ENCODE peak calls at places on chromosomes 13 and 19, in five cellular contexts. One of them, this sample, is unnamed.

GRCh38 chr13:26486550-26486949 is 70.9 kb upstream of the WASF3 start:
- DNase-seq in GM23248: no peak
- DNase-seq in uterus: peak; percentile 38
- DNase-seq in transverse colon: no peak
- DNase-seq in cardiac muscle cell: no peak
- DNase-seq in this sample: no peak

GRCh38 chr19:58054792-58055482 is 4.1 kb upstream of the ZNF135 start:
- DNase-seq in GM23248: peak; percentile 47
- DNase-seq in uterus: peak; percentile 34
- DNase-seq in transverse colon: peak; percentile 14
- DNase-seq in cardiac muscle cell: peak; percentile 34
- DNase-seq in this sample: peak; percentile 11

GRCh38 chr19:19113040-19113541 is 25.2 kb downstream of the TMEM161A start:
- DNase-seq in GM23248: peak; percentile 64
- DNase-seq in uterus: no peak
- DNase-seq in transverse colon: no peak
- DNase-seq in cardiac muscle cell: peak; percentile 82
- DNase-seq in this sample: peak; percentile 83

GRCh38 chr13:98972627-98973026 is 5.2 kb downstream of the DOCK9 start:
- DNase-seq in GM23248: peak; percentile 57
- DNase-seq in uterus: no peak
- DNase-seq in transverse colon: no peak
- DNase-seq in cardiac muscle cell: peak; percentile 66
- DNase-seq in this sample: no peak

GRCh38 chr13:99656843-99657506 is 155.7 kb downstream of the TM9SF2 start:
- DNase-seq in GM23248: no peak
- DNase-seq in uterus: no peak
- DNase-seq in transverse colon: no peak
- DNase-seq in cardiac muscle cell: no peak
- DNase-seq in this sample: no peak

GRCh38 chr13:21133077-21133476 is 43.3 kb downstream of the SKA3 start:
- DNase-seq in GM23248: no peak
- DNase-seq in uterus: no peak
- DNase-seq in transverse colon: no peak
- DNase-seq in cardiac muscle cell: no peak
- DNase-seq in this sample: no peak

GRCh38 chr19:14118165-14119051 is 846 bp upstream of the PRKACA start:
- DNase-seq in GM23248: peak; percentile 87
- DNase-seq in uterus: peak; percentile 91
- DNase-seq in transverse colon: peak; percentile 73
- DNase-seq in cardiac muscle cell: peak; percentile 32
- DNase-seq in this sample: peak; percentile 61

GRCh38 chr13:23146811-23147245 is 34.0 kb upstream of the SGCG start:
- DNase-seq in GM23248: peak; percentile 15
- DNase-seq in uterus: no peak
- DNase-seq in transverse colon: no peak
- DNase-seq in cardiac muscle cell: no peak
- DNase-seq in this sample: no peak

GRCh38 chr13:23160241-23161175 is 20.3 kb upstream of the SGCG start:
- DNase-seq in GM23248: peak; percentile 67
- DNase-seq in uterus: no peak
- DNase-seq in transverse colon: no peak
- DNase-seq in cardiac muscle cell: peak; percentile 45
- DNase-seq in this sample: peak; percentile 70

GRCh38 chr13:52084971-52085370 is 43.9 kb downstream of the NEK5 start:
- DNase-seq in GM23248: no peak
- DNase-seq in uterus: no peak
- DNase-seq in transverse colon: no peak
- DNase-seq in cardiac muscle cell: no peak
- DNase-seq in this sample: no peak

GRCh38 chr13:68927387-68928026 is 1180.1 kb upstream of the ATXN8OS start:
- DNase-seq in GM23248: no peak
- DNase-seq in uterus: no peak
- DNase-seq in transverse colon: peak; percentile 6
- DNase-seq in cardiac muscle cell: peak; percentile 68
- DNase-seq in this sample: peak; percentile 66

GRCh38 chr13:95924389-95924994 is 128.7 kb downstream of the UGGT2 start:
- DNase-seq in GM23248: peak; percentile 89
- DNase-seq in uterus: no peak
- DNase-seq in transverse colon: no peak
- DNase-seq in cardiac muscle cell: peak; percentile 13
- DNase-seq in this sample: no peak

GRCh38 chr13:70375718-70376117 is 267.5 kb upstream of the KLHL1 start:
- DNase-seq in GM23248: no peak
- DNase-seq in uterus: no peak
- DNase-seq in transverse colon: peak; percentile 15
- DNase-seq in cardiac muscle cell: no peak
- DNase-seq in this sample: no peak

GRCh38 chr13:35648109-35648508 is 171.6 kb upstream of the MAB21L1 start:
- DNase-seq in GM23248: peak; percentile 5
- DNase-seq in uterus: no peak
- DNase-seq in transverse colon: no peak
- DNase-seq in cardiac muscle cell: no peak
- DNase-seq in this sample: no peak

GRCh38 chr13:94620286-94620896 is 18.7 kb downstream of the GPR180 start:
- DNase-seq in GM23248: peak; percentile 53
- DNase-seq in uterus: no peak
- DNase-seq in transverse colon: no peak
- DNase-seq in cardiac muscle cell: peak; percentile 39
- DNase-seq in this sample: peak; percentile 37

GRCh38 chr19:32819415-32820400 is 49.9 kb downstream of the SLC7A9 start:
- DNase-seq in GM23248: no peak
- DNase-seq in uterus: no peak
- DNase-seq in transverse colon: no peak
- DNase-seq in cardiac muscle cell: no peak
- DNase-seq in this sample: peak; percentile 72

GRCh38 chr19:46963093-46963734 is 56.4 kb upstream of the NPAS1 start:
- DNase-seq in GM23248: peak; percentile 96
- DNase-seq in uterus: no peak
- DNase-seq in transverse colon: no peak
- DNase-seq in cardiac muscle cell: no peak
- DNase-seq in this sample: no peak

GRCh38 chr19:40223135-40223822 is 3.2 kb downstream of the CCNP start:
- DNase-seq in GM23248: no peak
- DNase-seq in uterus: no peak
- DNase-seq in transverse colon: peak; percentile 67
- DNase-seq in cardiac muscle cell: no peak
- DNase-seq in this sample: no peak

GRCh38 chr19:39937094-39937493 is 2.7 kb upstream of the FCGBP start:
- DNase-seq in GM23248: no peak
- DNase-seq in uterus: no peak
- DNase-seq in transverse colon: no peak
- DNase-seq in cardiac muscle cell: no peak
- DNase-seq in this sample: no peak

GRCh38 chr13:70814684-70815083 is 706.4 kb upstream of the KLHL1 start:
- DNase-seq in GM23248: no peak
- DNase-seq in uterus: no peak
- DNase-seq in transverse colon: no peak
- DNase-seq in cardiac muscle cell: no peak
- DNase-seq in this sample: no peak

GRCh38 chr19:33804021-33804799 is 7.5 kb downstream of the KCTD15 start:
- DNase-seq in GM23248: peak; percentile 71
- DNase-seq in uterus: peak; percentile 79
- DNase-seq in transverse colon: peak; percentile 94
- DNase-seq in cardiac muscle cell: no peak
- DNase-seq in this sample: no peak

GRCh38 chr13:79085021-79085420 is 321.0 kb downstream of the RBM26 start:
- DNase-seq in GM23248: no peak
- DNase-seq in uterus: no peak
- DNase-seq in transverse colon: no peak
- DNase-seq in cardiac muscle cell: no peak
- DNase-seq in this sample: no peak

GRCh38 chr13:44172411-44172810 is 201.2 kb upstream of the SERP2 start:
- DNase-seq in GM23248: no peak
- DNase-seq in uterus: no peak
- DNase-seq in transverse colon: no peak
- DNase-seq in cardiac muscle cell: no peak
- DNase-seq in this sample: no peak

GRCh38 chr13:101535192-101535746 is 82.8 kb downstream of the ITGBL1 start:
- DNase-seq in GM23248: peak; percentile 65
- DNase-seq in uterus: no peak
- DNase-seq in transverse colon: no peak
- DNase-seq in cardiac muscle cell: no peak
- DNase-seq in this sample: no peak

GRCh38 chr13:45621950-45622349 is 6.4 kb upstream of the ERICH6B start:
- DNase-seq in GM23248: no peak
- DNase-seq in uterus: no peak
- DNase-seq in transverse colon: no peak
- DNase-seq in cardiac muscle cell: no peak
- DNase-seq in this sample: no peak

GRCh38 chr13:51825165-51825592 is 19.8 kb downstream of the TMEM272 start:
- DNase-seq in GM23248: peak; percentile 48
- DNase-seq in uterus: peak; percentile 38
- DNase-seq in transverse colon: no peak
- DNase-seq in cardiac muscle cell: no peak
- DNase-seq in this sample: no peak

GRCh38 chr19:27920774-27921173 is 1292.2 kb downstream of the UQCRFS1 start:
- DNase-seq in GM23248: no peak
- DNase-seq in uterus: no peak
- DNase-seq in transverse colon: no peak
- DNase-seq in cardiac muscle cell: no peak
- DNase-seq in this sample: peak; percentile 15
- H3K9me3 ChIP-seq in GM23248: no peaks in the 10 kb centered on the region
- H3K9me3 ChIP-seq in uterus: no peaks in the 10 kb centered on the region
- H3K9me3 ChIP-seq in transverse colon: no peaks in the 10 kb centered on the region
- H3K9me3 ChIP-seq in cardiac muscle cell: no peaks in the 10 kb centered on the region
- H3K9me3 ChIP-seq in this sample: no peaks in the 10 kb centered on the region

GRCh38 chr19:861099-861755 is 1.8 kb downstream of the CFD start:
- DNase-seq in GM23248: no peak
- DNase-seq in uterus: no peak
- DNase-seq in transverse colon: no peak
- DNase-seq in cardiac muscle cell: no peak
- DNase-seq in this sample: no peak
- H3K4me3 ChIP-seq in GM23248: no peak overlapping the region
- H3K4me3 ChIP-seq in uterus: no peak overlapping the region
- H3K4me3 ChIP-seq in transverse colon: peak overlapping the region; percentile 45
- H3K4me3 ChIP-seq in cardiac muscle cell: no peak overlapping the region
- H3K4me3 ChIP-seq in this sample: no peak overlapping the region

GRCh38 chr19:4338441-4339350 is at the start of gene STAP2:
- DNase-seq in GM23248: no peak
- DNase-seq in uterus: no peak
- DNase-seq in transverse colon: peak; percentile 88
- DNase-seq in cardiac muscle cell: peak; percentile 33
- DNase-seq in this sample: no peak

GRCh38 chr19:4334929-4335833 is 3.4 kb downstream of the STAP2 start:
- DNase-seq in GM23248: no peak
- DNase-seq in uterus: no peak
- DNase-seq in transverse colon: no peak
- DNase-seq in cardiac muscle cell: no peak
- DNase-seq in this sample: no peak

GRCh38 chr19:4342421-4343055 is 824 bp upstream of the MPND start:
- DNase-seq in GM23248: peak; percentile 100
- DNase-seq in uterus: peak; percentile 99
- DNase-seq in transverse colon: peak; percentile 96
- DNase-seq in cardiac muscle cell: peak; percentile 99
- DNase-seq in this sample: peak; percentile 100

GRCh38 chr19:4343056-4343844 is at the start of gene MPND:
- DNase-seq in GM23248: peak; percentile 91
- DNase-seq in uterus: peak; percentile 87
- DNase-seq in transverse colon: peak; percentile 95
- DNase-seq in cardiac muscle cell: peak; percentile 95
- DNase-seq in this sample: peak; percentile 83

GRCh38 chr19:4337906-4338440 is 654 bp downstream of the STAP2 start:
- DNase-seq in GM23248: peak; percentile 32
- DNase-seq in uterus: no peak
- DNase-seq in transverse colon: peak; percentile 62
- DNase-seq in cardiac muscle cell: peak; percentile 49
- DNase-seq in this sample: no peak
- H3K27ac ChIP-seq in GM23248: no peak overlapping the region
- H3K27ac ChIP-seq in uterus: peak overlapping the region; percentile 53
- H3K27ac ChIP-seq in transverse colon: peak overlapping the region; percentile 86
- H3K27ac ChIP-seq in cardiac muscle cell: peak overlapping the region; percentile 60
- H3K27ac ChIP-seq in this sample: no peak overlapping the region

GRCh38 chr19:36987091-36987490 is 71.0 kb downstream of the ZNF568 start:
- DNase-seq in GM23248: no peak
- DNase-seq in uterus: no peak
- DNase-seq in transverse colon: no peak
- DNase-seq in cardiac muscle cell: no peak
- DNase-seq in this sample: peak; percentile 86
- H3K9me3 ChIP-seq in GM23248: no peaks in the 10 kb centered on the region
- H3K9me3 ChIP-seq in uterus: peaks cover 7% of the 10 kb centered on the region
- H3K9me3 ChIP-seq in transverse colon: peaks cover 3% of the 10 kb centered on the region
- H3K9me3 ChIP-seq in cardiac muscle cell: no peaks in the 10 kb centered on the region
- H3K9me3 ChIP-seq in this sample: peaks cover 22% of the 10 kb centered on the region

GRCh38 chr19:5851302-5851701 is at the start of gene FUT3:
- DNase-seq in GM23248: no peak
- DNase-seq in uterus: no peak
- DNase-seq in transverse colon: peak; percentile 84
- DNase-seq in cardiac muscle cell: no peak
- DNase-seq in this sample: no peak
- H3K4me3 ChIP-seq in GM23248: no peak within 1 kb of the TSS
- H3K4me3 ChIP-seq in uterus: no peak within 1 kb of the TSS
- H3K4me3 ChIP-seq in transverse colon: peak within 1 kb of the TSS; percentile 40
- H3K4me3 ChIP-seq in cardiac muscle cell: no peak within 1 kb of the TSS
- H3K4me3 ChIP-seq in this sample: no peak within 1 kb of the TSS

GRCh38 chr19:49196527-49197240 is 39.1 kb downstream of the TRPM4 start:
- DNase-seq in GM23248: no peak
- DNase-seq in uterus: no peak
- DNase-seq in transverse colon: peak; percentile 59
- DNase-seq in cardiac muscle cell: no peak
- DNase-seq in this sample: no peak
- H3K27ac ChIP-seq in GM23248: no peak overlapping the region
- H3K27ac ChIP-seq in uterus: no peak overlapping the region
- H3K27ac ChIP-seq in transverse colon: peak overlapping the region; percentile 81
- H3K27ac ChIP-seq in cardiac muscle cell: no peak overlapping the region
- H3K27ac ChIP-seq in this sample: no peak overlapping the region

This sample was measured in SJCRH30.